ENCODE peak calls at places on chromosome 12, in nine cellular contexts. M is stomach, V is upper lobe of right lung, J is GM23338, U is cardiac muscle cell, D is heart right ventricle, K is astrocyte, T is fibroblast of lung, B is transverse colon. P is an unnamed sample.

GRCh38 chr12:66763453-66763852 is 84.6 kb upstream of the GRIP1 start:
- DNase-seq in M (no peak), V (no peak), J (no peak), U (no peak), D (no peak), K (no peak), T (no peak), B (no peak), P (no peak)

GRCh38 chr12:113926792-113927191 is 39.3 kb downstream of the RBM19 start:
- DNase-seq in M (no peak), V (no peak), J (no peak), U (no peak), D (no peak), K (no peak), T (no peak), B (no peak), P (peak)

GRCh38 chr12:117685115-117685926 is 283.5 kb downstream of the KSR2 start:
- DNase-seq in M (no peak), V (no peak), J (peak), U (peak), D (no peak), K (peak), T (no peak), B (peak), P (peak)

GRCh38 chr12:89334770-89335169 is 17.5 kb downstream of the DUSP6 start:
- DNase-seq in M (no peak), V (no peak), J (no peak), U (peak), D (no peak), K (no peak), T (peak), B (no peak), P (no peak)

GRCh38 chr12:126617312-126617711 is 1552.1 kb downstream of the AACS start:
- DNase-seq in M (no peak), V (no peak), J (peak), U (no peak), D (no peak), K (no peak), T (no peak), B (no peak), P (no peak)

GRCh38 chr12:18595406-18595805 is 142.4 kb downstream of the PLCZ1 start:
- DNase-seq in M (no peak), V (no peak), J (peak), U (no peak), D (no peak), K (no peak), T (no peak), B (no peak), P (no peak)

GRCh38 chr12:8698830-8699330 is 1.1 kb downstream of the RIMKLB start:
- DNase-seq in M (no peak), V (no peak), J (no peak), U (no peak), D (no peak), K (peak), T (peak), B (no peak), P (no peak)

GRCh38 chr12:3119745-3120660 is 42.8 kb downstream of the TSPAN9 start:
- DNase-seq in M (no peak), V (peak), J (no peak), U (peak), D (peak), K (peak), T (peak), B (no peak), P (no peak)

GRCh38 chr12:124747426-124748161 is 116.1 kb downstream of the SCARB1 start:
- DNase-seq in M (no peak), V (no peak), J (no peak), U (peak), D (no peak), K (peak), T (peak), B (peak), P (peak)

GRCh38 chr12:23083267-23083666 is 458.3 kb downstream of the ETNK1 start:
- DNase-seq in M (no peak), V (no peak), J (no peak), U (peak), D (no peak), K (peak), T (peak), B (no peak), P (peak)

GRCh38 chr12:39619316-39619659 is 315 bp downstream of the ABCD2 start:
- DNase-seq in M (no peak), V (no peak), J (peak), U (peak), D (no peak), K (no peak), T (no peak), B (peak), P (no peak)

GRCh38 chr12:39618701-39619100 is 902 bp downstream of the ABCD2 start:
- DNase-seq in M (no peak), V (no peak), J (no peak), U (no peak), D (no peak), K (no peak), T (no peak), B (no peak), P (no peak)

GRCh38 chr12:39616251-39616650 is 3.4 kb downstream of the ABCD2 start:
- DNase-seq in M (no peak), V (no peak), J (no peak), U (no peak), D (no peak), K (no peak), T (no peak), B (no peak), P (no peak)

GRCh38 chr12:39616666-39617065 is 2.9 kb downstream of the ABCD2 start:
- DNase-seq in M (no peak), V (no peak), J (no peak), U (no peak), D (no peak), K (no peak), T (no peak), B (no peak), P (no peak)

GRCh38 chr12:39617887-39618286 is 1.7 kb downstream of the ABCD2 start:
- DNase-seq in M (no peak), V (no peak), J (no peak), U (no peak), D (no peak), K (no peak), T (no peak), B (no peak), P (no peak)
- H3K4me3 ChIP-seq in M (no peak), V (peak), J (no peak), U (no peak), D (peak), K (no peak), T (no peak), B (peak), P (no peak)

DNA sequence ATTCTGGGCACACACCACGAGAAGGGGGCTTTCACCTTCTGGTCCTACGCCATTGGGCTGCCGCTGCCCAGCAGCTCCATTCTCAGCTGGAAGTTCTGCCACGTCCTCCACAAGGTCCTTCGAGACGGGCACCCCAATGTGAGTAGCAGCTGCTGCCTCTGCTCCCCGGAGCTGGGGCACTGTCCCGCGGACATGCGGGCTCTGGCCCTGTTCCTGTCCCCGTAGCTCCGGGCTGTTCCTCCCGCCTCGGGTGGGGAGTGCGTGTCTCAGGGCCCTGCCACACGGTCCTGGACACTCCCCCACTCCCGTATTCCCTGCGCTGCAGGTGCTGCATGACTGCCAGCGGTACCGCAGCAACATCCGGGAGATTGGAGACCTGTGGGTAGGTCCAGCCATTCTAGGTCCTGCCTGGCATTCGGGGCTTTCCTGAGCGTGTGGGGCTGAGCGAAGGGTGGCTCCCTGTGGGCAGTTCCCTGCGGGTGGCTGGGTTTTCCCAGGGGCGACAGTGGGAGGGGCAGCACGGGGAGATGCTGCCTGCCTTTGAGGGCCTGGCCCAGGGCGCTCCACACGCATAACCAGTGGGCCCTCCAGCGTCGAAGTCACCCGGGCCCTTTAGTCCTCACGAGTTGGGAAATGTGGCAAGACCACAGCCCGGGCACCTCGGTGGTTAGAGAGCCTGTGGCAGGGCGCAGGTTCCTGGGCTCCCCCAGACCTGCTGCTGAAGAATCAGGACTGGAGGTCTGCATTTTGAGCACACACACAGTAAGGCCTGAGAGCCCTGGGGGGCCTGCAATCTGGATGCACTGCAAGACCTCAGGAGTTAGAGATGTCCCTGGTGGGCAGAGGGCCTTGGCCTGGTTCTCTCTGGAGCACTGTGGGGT is 13.5 kb downstream of the HIP1R start:
- DNase-seq in M (no peak), V (no peak), J (no peak), U (no peak), D (no peak), K (no peak), T (no peak), B (no peak), P (no peak)
- TF ChIP-seq CTCF in M (no peak), V (no peak), J (no peak), U (no peak), D (no peak), K (no peak), T (no peak), B (no peak), P (no peak)

DNA sequence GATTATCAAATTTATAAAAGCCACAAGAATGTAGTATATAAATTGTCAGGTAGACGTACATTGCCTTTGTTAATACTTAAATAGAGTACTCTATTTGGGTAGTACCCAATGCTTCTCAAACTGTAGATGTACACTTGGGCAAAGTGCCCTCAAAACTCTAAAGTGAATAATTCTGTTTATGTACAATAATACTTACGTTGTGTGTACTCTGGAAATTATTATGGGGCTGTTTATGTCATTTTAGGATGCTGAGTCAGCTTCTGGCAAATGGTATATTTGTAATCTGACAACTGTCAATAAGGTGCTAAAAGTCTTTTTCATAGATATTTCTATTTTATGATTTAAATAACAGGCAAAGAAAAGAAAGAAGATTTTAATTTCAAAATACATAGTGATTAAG is 102.4 kb downstream of the CCDC91 start:
- DNase-seq in M (no peak), V (no peak), J (no peak), U (no peak), D (no peak), K (no peak), T (peak), B (no peak), P (no peak)
- H3K27ac ChIP-seq in M (no peak), V (no peak), J (no peak), U (no peak), D (no peak), K (no peak), T (no peak), B (no peak), P (no peak)

GRCh38 chr12:54053625-54054441 is at the start of gene HOXC4:
- DNase-seq in M (peak), V (no peak), J (no peak), U (peak), D (no peak), K (peak), T (peak), B (peak), P (no peak)
- H3K4me3 ChIP-seq in M (peak), V (peak), J (peak), U (peak), D (peak), K (peak), T (peak), B (peak), P (peak)

GRCh38 chr12:12819221-12819620 is 6.1 kb downstream of the DDX47 start:
- DNase-seq in M (no peak), V (no peak), J (no peak), U (no peak), D (no peak), K (no peak), T (peak), B (no peak), P (no peak)

GRCh38 chr12:12818693-12819092 is 5.5 kb downstream of the DDX47 start:
- DNase-seq in M (no peak), V (no peak), J (no peak), U (no peak), D (no peak), K (no peak), T (no peak), B (no peak), P (no peak)

GRCh38 chr12:12819752-12820311 is 6.7 kb downstream of the DDX47 start:
- DNase-seq in M (no peak), V (no peak), J (no peak), U (peak), D (no peak), K (peak), T (peak), B (no peak), P (peak)

GRCh38 chr12:12813120-12814101 is at the start of gene DDX47:
- DNase-seq in M (peak), V (peak), J (peak), U (peak), D (peak), K (peak), T (peak), B (peak), P (peak)

GRCh38 chr12:12817611-12818010 is 4.5 kb downstream of the DDX47 start:
- DNase-seq in M (no peak), V (no peak), J (no peak), U (no peak), D (no peak), K (no peak), T (no peak), B (no peak), P (no peak)
- TF ChIP-seq CTCF in M (no peak), V (no peak), J (no peak), U (no peak), D (no peak), K (no peak), T (no peak), B (no peak), P (no peak)